ENCODE peak calls at places on chromosomes 11 and 22, in eight cellular contexts. W, M, E, K, P, O, N and T are unnamed samples.

GRCh38 chr11:96112192-96113099 is 188.5 kb upstream of the MTMR2 start:
- DNase-seq in E (no peak), N (no peak), K (no peak), W (no peak), P (no peak), O (no peak), M (no peak), T (no peak)

GRCh38 chr22:46942816-46943783 is 180.7 kb downstream of the TBC1D22A start:
- DNase-seq in M (no peak), K (no peak), P (no peak), O (no peak), W (no peak), N (no peak), E (peak; percentile 68), T (no peak)

GRCh38 chr11:126197277-126197939 is 14.0 kb downstream of the RPUSD4 start:
- DNase-seq in W (no peak), M (no peak), P (no peak), E (no peak), K (no peak), N (no peak), O (no peak), T (no peak)

GRCh38 chr11:96228472-96228871 is 114.5 kb downstream of the MAML2 start:
- DNase-seq in O (peak; percentile 16), W (peak; percentile 49), P (no peak), M (peak; percentile 84), N (peak; percentile 68), E (peak; percentile 96), K (no peak), T (no peak)

GRCh38 chr22:41862530-41863266 is 29.8 kb downstream of the SREBF2 start:
- DNase-seq in P (no peak), M (no peak), W (no peak), O (no peak), K (no peak), E (no peak), N (no peak), T (no peak)

GRCh38 chr11:26651916-26652315 is 69.9 kb downstream of the SLC5A12 start:
- DNase-seq in O (no peak), K (no peak), M (no peak), E (no peak), W (no peak), N (no peak), P (no peak), T (no peak)

GRCh38 chr22:49807129-49807528 is 20.5 kb downstream of the BRD1 start:
- DNase-seq in E (no peak), P (no peak), W (no peak), N (no peak), K (no peak), M (no peak), O (no peak), T (no peak)

GRCh38 chr11:64447717-64448598 is 89.0 kb downstream of the RPS6KA4 start:
- DNase-seq in P (no peak), M (peak; percentile 74), K (no peak), O (no peak), E (no peak), N (no peak), W (peak; percentile 36), T (peak; percentile 84)

GRCh38 chr11:35126000-35126878 is 12.7 kb upstream of the CD44 start:
- DNase-seq in N (no peak), E (no peak), P (no peak), W (no peak), K (no peak), O (no peak), M (no peak), T (no peak)

GRCh38 chr11:67600324-67601029 is 6.3 kb upstream of the NDUFV1 start:
- DNase-seq in E (no peak), M (no peak), P (peak; percentile 65), O (no peak), N (no peak), W (peak; percentile 47), K (no peak), T (peak; percentile 66)

GRCh38 chr22:47295226-47295901 is 532.9 kb downstream of the TBC1D22A start:
- DNase-seq in P (no peak), N (no peak), O (no peak), E (no peak), M (no peak), W (no peak), K (no peak), T (no peak)

GRCh38 chr22:17858033-17858432 is 83.8 kb upstream of the BID start:
- DNase-seq in E (no peak), N (no peak), W (no peak), O (no peak), K (no peak), P (no peak), M (no peak), T (no peak)

GRCh38 chr22:24118689-24119384 is 62.5 kb upstream of the SUSD2 start:
- DNase-seq in K (no peak), N (no peak), W (no peak), P (no peak), E (no peak), M (no peak), O (no peak), T (no peak)

GRCh38 chr11:126790550-126790981 is 210.0 kb downstream of the KIRREL3 start:
- DNase-seq in M (no peak), W (no peak), P (no peak), K (no peak), E (peak; percentile 55), N (no peak), O (no peak), T (no peak)

GRCh38 chr22:36235585-36235984 is 3.7 kb downstream of the APOL2 start:
- DNase-seq in N (no peak), W (no peak), O (no peak), M (no peak), E (no peak), K (no peak), P (no peak), T (no peak)

GRCh38 chr11:6646631-6647281 is 8.9 kb downstream of the DCHS1 start:
- DNase-seq in N (no peak), W (no peak), O (no peak), E (no peak), P (no peak), K (no peak), M (no peak), T (peak; percentile 75)
- H3K4me3 ChIP-seq in N (no peak overlapping the region), W (no peak overlapping the region), O (no peak overlapping the region), E (no peak overlapping the region), P (no peak overlapping the region), K (no peak overlapping the region), M (no peak overlapping the region), T (no peak overlapping the region)

GRCh38 chr11:129278586-129279319 is 86.6 kb upstream of the ARHGAP32 start:
- DNase-seq in K (no peak), N (no peak), W (peak; percentile 12), P (no peak), O (no peak), E (no peak), M (no peak), T (no peak)

GRCh38 chr11:129280027-129280811 is 88.1 kb upstream of the ARHGAP32 start:
- DNase-seq in N (peak; percentile 58), W (peak; percentile 8), M (no peak), P (no peak), O (no peak), K (no peak), E (no peak), T (no peak)

GRCh38 chr11:129281471-129282268 is 89.5 kb upstream of the ARHGAP32 start:
- DNase-seq in K (no peak), N (no peak), M (no peak), P (no peak), O (no peak), E (no peak), W (no peak), T (no peak)

GRCh38 chr11:129277216-129277838 is 85.2 kb upstream of the ARHGAP32 start:
- DNase-seq in K (no peak), O (no peak), P (no peak), N (peak; percentile 46), E (peak; percentile 6), W (no peak), M (no peak), T (no peak)

GRCh38 chr11:129279326-129280026 is 87.4 kb upstream of the ARHGAP32 start:
- DNase-seq in M (peak; percentile 63), W (peak; percentile 84), E (peak; percentile 70), N (peak; percentile 67), K (no peak), P (no peak), O (peak; percentile 37), T (peak; percentile 35)
- TF ChIP-seq POLR2AphosphoS5 in M (no peak), W (peak; percentile 31), E (no peak), N (peak; percentile 64), K (peak; percentile 60), P (no peak), O (peak; percentile 48), T (no peak)

GRCh38 chr22:31917227-31917921 is 27.0 kb upstream of the YWHAH start:
- DNase-seq in E (no peak), O (no peak), W (peak; percentile 32), N (no peak), M (no peak), P (no peak), K (no peak), T (peak; percentile 78)
- H3K4me3 ChIP-seq in E (no peak overlapping the region), O (no peak overlapping the region), W (no peak overlapping the region), N (peak overlapping the region; percentile 11), M (no peak overlapping the region), P (no peak overlapping the region), K (no peak overlapping the region), T (peak overlapping the region; percentile 11)

GRCh38 chr11:66067640-66068039 is 2.4 kb upstream of the PACS1 start:
- DNase-seq in W (no peak), P (no peak), E (no peak), O (no peak), N (no peak), K (no peak), M (no peak), T (no peak)

GRCh38 chr11:66069715-66070603 is at the start of gene PACS1:
- DNase-seq in P (peak; percentile 91), M (peak; percentile 58), O (no peak), N (peak; percentile 25), W (peak; percentile 76), E (peak; percentile 69), K (no peak), T (peak; percentile 47)

GRCh38 chr11:66068154-66068821 is 1.8 kb upstream of the PACS1 start:
- DNase-seq in K (no peak), W (peak; percentile 78), N (peak; percentile 57), O (peak; percentile 42), E (peak; percentile 73), P (peak; percentile 82), M (peak; percentile 65), T (peak; percentile 48)

GRCh38 chr11:66070604-66071325 is 693 bp downstream of the PACS1 start:
- DNase-seq in N (no peak), K (no peak), O (no peak), W (peak; percentile 43), P (peak; percentile 63), M (peak; percentile 60), E (peak; percentile 52), T (no peak)

DNA sequence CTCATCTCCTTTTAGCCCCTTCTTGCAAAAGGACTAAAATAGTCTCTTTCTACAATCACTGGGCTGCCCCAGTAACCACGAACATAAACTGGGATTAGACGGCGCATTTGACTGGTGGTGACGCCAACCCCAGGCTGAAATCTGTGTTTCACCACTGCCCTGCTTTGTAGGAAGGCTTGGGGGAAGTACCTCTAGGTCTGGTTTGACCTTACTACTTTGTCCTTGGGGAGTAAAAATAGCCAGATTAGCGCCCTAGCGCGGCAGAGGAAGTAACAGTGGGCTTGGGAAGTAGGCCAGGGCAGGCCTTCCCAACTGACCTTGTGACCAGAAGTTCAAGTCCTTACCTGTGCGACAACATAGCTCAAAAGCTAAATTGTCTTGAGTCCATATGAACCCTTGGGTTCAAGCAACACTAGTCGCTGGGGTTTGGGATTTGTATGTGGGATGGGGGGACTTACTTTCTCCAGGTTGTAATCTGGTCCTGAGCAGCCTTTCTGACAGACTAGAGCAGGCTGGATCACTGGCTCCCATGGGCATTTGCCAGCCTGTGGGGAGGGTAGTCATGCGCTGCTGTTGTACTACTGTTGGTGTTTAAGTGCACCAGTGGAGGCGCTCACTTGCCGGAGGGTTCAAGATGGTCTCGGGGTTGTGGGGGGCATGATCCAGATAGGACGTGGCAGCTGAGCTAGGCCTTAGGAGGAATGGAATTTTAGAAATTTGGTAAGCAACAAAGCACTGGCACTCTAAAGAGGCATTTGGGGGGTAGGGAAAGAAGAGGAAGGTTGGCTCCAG is 953 bp upstream of the PACS1 start:
- DNase-seq in E (peak; percentile 63), W (peak; percentile 42), M (peak; percentile 61), K (no peak), N (peak; percentile 12), P (no peak), O (no peak), T (peak; percentile 57)
- TF ChIP-seq POLR2AphosphoS5 in E (no peak), W (no peak), M (no peak), K (no peak), N (peak; percentile 2), P (no peak), O (no peak), T (peak; percentile 18)